ENCODE peak calls at places on chromosomes 7 and 10, in five cellular contexts. M is neuronal stem cell, J is H1, C is mesenchymal stem cell, F is trophoblast cell. I is an unnamed sample.
A peak's percentile ranks its signal among the peaks of the same experiment; 100 is the strongest.

GRCh38 chr7:90821961-90822620 is 226.0 kb downstream of the CDK14 start:
- DNase-seq in M (no peak), J (no peak), C (no peak), F (no peak), I (no peak)

GRCh38 chr10:11145498-11145855 is 127.8 kb downstream of the CELF2 start:
- DNase-seq in M (no peak), J (no peak), C (peak; percentile 75), F (no peak), I (no peak)

GRCh38 chr7:127943541-127944521 is 87.4 kb downstream of the LRRC4 start:
- DNase-seq in M (no peak), J (no peak), C (no peak), F (no peak), I (no peak)

GRCh38 chr7:128867842-128868623 is 5.4 kb downstream of the ATP6V1F start:
- DNase-seq in M (no peak), J (no peak), C (peak; percentile 23), F (no peak), I (peak; percentile 65)

GRCh38 chr7:22082886-22083710 is 137.4 kb upstream of the CDCA7L start:
- DNase-seq in M (peak; percentile 83), J (peak; percentile 80), C (peak; percentile 86), F (peak; percentile 69), I (peak; percentile 95)

GRCh38 chr10:31383810-31384588 is 65.0 kb downstream of the ZEB1 start:
- DNase-seq in M (no peak), J (no peak), C (no peak), F (no peak), I (no peak)

GRCh38 chr7:135282621-135283295 is 49.1 kb downstream of the STRA8 start:
- DNase-seq in M (no peak), J (no peak), C (no peak), F (no peak), I (no peak)

GRCh38 chr7:65554-65953 is 126.8 kb upstream of the FAM20C start:
- DNase-seq in M (no peak), J (no peak), C (peak; percentile 70), F (peak; percentile 37), I (no peak)

GRCh38 chr7:105261689-105262088 is 127.0 kb downstream of the SRPK2 start:
- DNase-seq in M (no peak), J (no peak), C (peak; percentile 37), F (no peak), I (no peak)

GRCh38 chr7:18087687-18088078 is 60.0 kb upstream of the PRPS1L1 start:
- DNase-seq in M (peak; percentile 11), J (no peak), C (peak; percentile 20), F (no peak), I (peak; percentile 38)

GRCh38 chr7:102883098-102883860 is 29.5 kb upstream of the LRRC17 start:
- DNase-seq in M (no peak), J (no peak), C (peak; percentile 51), F (peak; percentile 47), I (no peak)

GRCh38 chr7:36852931-36853330 is 128.6 kb upstream of the AOAH start:
- DNase-seq in M (no peak), J (no peak), C (no peak), F (no peak), I (no peak)

GRCh38 chr10:114265392-114266053 is 26.5 kb downstream of the VWA2 start:
- DNase-seq in M (no peak), J (no peak), C (peak; percentile 40), F (no peak), I (no peak)

GRCh38 chr7:44152971-44153947 is 12.1 kb upstream of the MYL7 start:
- DNase-seq in M (no peak), J (no peak), C (no peak), F (no peak), I (no peak)

GRCh38 chr7:150410680-150411346 is 31.7 kb downstream of the ZNF775 start:
- DNase-seq in M (no peak), J (no peak), C (no peak), F (no peak), I (no peak)

GRCh38 chr7:156928406-156928747 is 21.1 kb upstream of the NOM1 start:
- DNase-seq in M (no peak), J (no peak), C (no peak), F (no peak), I (no peak)

GRCh38 chr10:133347636-133348517 is 704 bp downstream of the PRAP1 start:
- DNase-seq in M (no peak), J (no peak), C (no peak), F (no peak), I (no peak)

GRCh38 chr10:33498354-33498753 is 163.9 kb upstream of the NRP1 start:
- DNase-seq in M (no peak), J (no peak), C (no peak), F (peak; percentile 87), I (no peak)

GRCh38 chr10:114026189-114027040 is 17.3 kb upstream of the ADRB1 start:
- DNase-seq in M (no peak), J (no peak), C (peak; percentile 86), F (peak; percentile 40), I (no peak)

GRCh38 chr7:132161231-132161915 is 414.9 kb downstream of the PLXNA4 start:
- DNase-seq in M (no peak), J (no peak), C (peak; percentile 1), F (no peak), I (no peak)

GRCh38 chr7:73622909-73623797 is 1.2 kb downstream of the MLXIPL start:
- DNase-seq in M (no peak), J (peak; percentile 75), C (no peak), F (no peak), I (peak; percentile 95)

GRCh38 chr10:4073912-4074311 is 288.9 kb upstream of the KLF6 start:
- DNase-seq in M (no peak), J (no peak), C (peak; percentile 79), F (no peak), I (no peak)

GRCh38 chr10:21257919-21258318 is 267.6 kb downstream of the SKIDA1 start:
- DNase-seq in M (no peak), J (no peak), C (peak; percentile 20), F (peak; percentile 84), I (no peak)

DNA sequence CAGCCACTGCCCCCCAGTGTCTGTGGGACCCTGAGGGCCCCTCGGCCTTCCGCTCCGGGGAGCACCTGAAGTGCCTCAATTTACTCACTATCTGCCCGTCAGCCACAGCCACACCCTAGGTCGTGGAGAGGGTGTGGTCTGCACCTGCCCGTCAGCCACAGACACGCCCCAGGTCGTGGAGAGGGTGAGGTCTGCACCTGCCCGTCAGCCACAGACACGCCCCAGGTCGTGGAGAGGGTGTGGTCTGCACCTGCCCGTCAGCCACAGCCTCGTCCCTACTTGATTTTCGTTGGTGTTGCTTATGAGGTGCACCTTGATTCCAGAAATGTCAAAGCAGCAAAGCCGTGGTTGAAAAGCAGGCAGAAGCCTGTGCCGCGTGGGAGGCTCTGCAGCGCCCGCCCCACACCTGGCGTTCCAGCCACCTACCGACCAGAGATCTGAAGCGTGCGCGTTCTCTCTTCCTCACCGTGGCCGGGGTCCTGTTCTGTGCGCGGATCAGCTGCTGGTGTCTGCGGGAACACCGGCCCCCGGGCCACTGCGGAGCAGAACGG is 101.6 kb downstream of the DYNC2I1 start:
- DNase-seq in M (no peak), J (no peak), C (no peak), F (no peak), I (peak; percentile 74)
- H2AFZ ChIP-seq in M (no peak overlapping the region), J (no peak overlapping the region), C (no peak overlapping the region), F (no peak overlapping the region), I (no peak overlapping the region)

GRCh38 chr7:72405871-72406270 is 6.3 kb downstream of the CALN1 start:
- DNase-seq in M (no peak), J (no peak), C (no peak), F (no peak), I (no peak)
- H2BK12ac ChIP-seq in M (no peak overlapping the region), J (no peak overlapping the region), C (no peak overlapping the region), F (no peak overlapping the region), I (no peak overlapping the region)

DNA sequence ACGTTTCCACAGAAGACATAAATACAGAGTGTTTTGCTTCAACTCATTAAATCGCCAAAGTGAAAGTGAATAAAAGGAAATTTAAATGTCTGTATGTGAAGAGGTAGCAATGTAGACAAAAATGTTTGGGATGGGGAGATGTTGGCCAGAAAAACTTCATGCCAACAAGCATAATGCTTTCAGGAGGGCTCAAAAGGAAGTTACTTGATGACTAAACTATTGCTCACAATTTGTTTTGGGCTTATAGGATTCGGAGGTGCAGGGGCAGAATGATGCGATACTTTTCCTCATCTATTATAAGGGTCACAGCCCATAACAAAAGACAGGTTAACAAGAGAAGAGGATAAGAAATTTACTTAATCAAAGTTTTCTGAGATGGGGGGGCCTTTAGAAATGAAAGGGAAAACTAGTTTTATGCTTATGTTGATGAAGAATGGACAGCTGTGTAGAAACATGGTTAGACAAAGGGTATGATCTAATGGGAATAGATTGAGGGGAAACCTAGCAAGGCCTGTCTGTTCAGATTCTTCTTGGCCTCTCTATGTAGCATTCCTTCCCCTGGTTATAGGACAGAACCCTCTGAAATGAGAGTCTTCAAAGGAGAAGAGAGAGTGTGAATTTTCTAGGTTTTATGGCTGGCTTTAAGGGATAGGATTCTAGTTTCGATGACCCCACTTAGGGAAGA is 898.6 kb downstream of the LRMDA start:
- DNase-seq in M (no peak), J (no peak), C (peak; percentile 27), F (peak; percentile 47), I (no peak)
- H3K27ac ChIP-seq in M (no peak overlapping the region), J (no peak overlapping the region), C (no peak overlapping the region), F (peak overlapping the region; percentile 72), I (no peak overlapping the region)

GRCh38 chr10:25811141-25811685 is 122.8 kb upstream of the MYO3A start:
- DNase-seq in M (no peak), J (no peak), C (no peak), F (no peak), I (no peak)
- H2AFZ ChIP-seq in M (no peak overlapping the region), J (peak overlapping the region; percentile 91), C (no peak overlapping the region), F (no peak overlapping the region), I (no peak overlapping the region)

DNA sequence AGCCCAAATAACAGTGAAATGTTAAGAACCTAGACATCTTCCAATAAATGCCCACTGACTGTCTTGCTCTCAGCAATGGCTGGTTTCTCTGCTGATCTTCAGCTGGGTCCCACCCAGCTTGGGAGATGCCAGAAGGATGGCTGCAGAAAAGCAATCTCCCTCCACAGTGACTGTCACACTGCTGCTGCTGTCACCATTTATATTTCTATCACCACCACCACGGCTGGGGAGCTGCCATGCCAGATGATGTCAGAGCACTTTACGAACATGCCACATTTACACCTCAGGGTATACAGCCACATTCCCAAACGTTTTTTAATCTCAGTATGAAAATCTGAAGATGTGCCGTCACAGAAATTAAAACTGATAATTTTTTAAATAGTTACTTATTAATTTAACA is 29.8 kb upstream of the FRMD4A start:
- DNase-seq in M (no peak), J (no peak), C (no peak), F (no peak), I (no peak)
- H2BK12ac ChIP-seq in M (no peak overlapping the region), J (no peak overlapping the region), C (no peak overlapping the region), F (no peak overlapping the region), I (no peak overlapping the region)

GRCh38 chr7:47497367-47498096 is 84.4 kb downstream of the TNS3 start:
- DNase-seq in M (no peak), J (no peak), C (peak; percentile 69), F (no peak), I (no peak)

GRCh38 chr7:47502240-47502877 is 79.6 kb downstream of the TNS3 start:
- DNase-seq in M (no peak), J (no peak), C (no peak), F (no peak), I (no peak)

GRCh38 chr7:47501406-47501805 is 80.5 kb downstream of the TNS3 start:
- DNase-seq in M (no peak), J (no peak), C (peak; percentile 97), F (peak; percentile 75), I (no peak)

GRCh38 chr7:47498229-47499056 is 83.5 kb downstream of the TNS3 start:
- DNase-seq in M (no peak), J (no peak), C (no peak), F (peak; percentile 96), I (no peak)

GRCh38 chr7:47500103-47500563 is 81.8 kb downstream of the TNS3 start:
- DNase-seq in M (no peak), J (no peak), C (no peak), F (no peak), I (no peak)
- H3K27ac ChIP-seq in M (no peak overlapping the region), J (no peak overlapping the region), C (peak overlapping the region; percentile 86), F (no peak overlapping the region), I (no peak overlapping the region)

GRCh38 chr10:110883924-110884323 is 12.2 kb downstream of the PDCD4 start:
- DNase-seq in M (no peak), J (no peak), C (no peak), F (no peak), I (no peak)
- H2AFZ ChIP-seq in M (no peak overlapping the region), J (no peak overlapping the region), C (no peak overlapping the region), F (no peak overlapping the region), I (no peak overlapping the region)

I was measured in H9.